ENCODE peak calls at places on chromosomes 12 and 14, in six cellular contexts. Y is colonic mucosa, T is body of pancreas, E is cardiac muscle cell, R is right lobe of liver, A is dorsolateral prefrontal cortex. D is an unnamed sample.
A peak's percentile ranks its signal among the peaks of the same experiment; 100 is the strongest.

GRCh38 chr12:1927751-1928351 is 9.4 kb upstream of the CACNA2D4 start:
- DNase-seq in Y (peak; percentile 15), T (no peak), E (peak; percentile 68), R (no peak), A (no peak), D (no peak)

GRCh38 chr14:29242755-29243340 is 476.3 kb downstream of the FOXG1 start:
- DNase-seq in Y (no peak), T (no peak), E (no peak), R (no peak), A (no peak), D (peak; percentile 38)

GRCh38 chr14:56487761-56488160 is 91.8 kb upstream of the TMEM260 start:
- DNase-seq in Y (no peak), T (no peak), E (no peak), R (no peak), A (no peak), D (no peak)

GRCh38 chr14:99986416-99986815 is 78.8 kb upstream of the EVL start:
- DNase-seq in Y (no peak), T (no peak), E (no peak), R (no peak), A (no peak), D (no peak)

GRCh38 chr14:88477513-88478250 is 77.1 kb downstream of the PTPN21 start:
- DNase-seq in Y (no peak), T (no peak), E (no peak), R (no peak), A (no peak), D (no peak)

GRCh38 chr12:113727651-113728061 is 238.5 kb downstream of the RBM19 start:
- DNase-seq in Y (no peak), T (no peak), E (no peak), R (no peak), A (no peak), D (no peak)

GRCh38 chr12:71195338-71195896 is 37.6 kb upstream of the TSPAN8 start:
- DNase-seq in Y (no peak), T (no peak), E (no peak), R (no peak), A (no peak), D (no peak)

GRCh38 chr12:132593521-132593920 is 16.9 kb downstream of the LRCOL1 start:
- DNase-seq in Y (no peak), T (no peak), E (no peak), R (no peak), A (no peak), D (no peak)

GRCh38 chr12:95693689-95694088 is 96.9 kb downstream of the NTN4 start:
- DNase-seq in Y (no peak), T (no peak), E (no peak), R (no peak), A (no peak), D (no peak)

GRCh38 chr12:5783274-5783920 is 161.7 kb downstream of the ANO2 start:
- DNase-seq in Y (no peak), T (no peak), E (no peak), R (no peak), A (no peak), D (no peak)

GRCh38 chr12:50200507-50201273 is 33.5 kb upstream of the CERS5 start:
- DNase-seq in Y (no peak), T (no peak), E (no peak), R (no peak), A (no peak), D (no peak)

GRCh38 chr14:96242126-96242525 is 13.9 kb upstream of the BDKRB1 start:
- DNase-seq in Y (no peak), T (no peak), E (no peak), R (no peak), A (no peak), D (no peak)

GRCh38 chr14:26984318-26985177 is 386.7 kb upstream of the NOVA1 start:
- DNase-seq in Y (peak; percentile 67), T (peak; percentile 72), E (peak; percentile 81), R (peak; percentile 33), A (no peak), D (peak; percentile 25)

GRCh38 chr12:13404631-13405473 is 208.3 kb downstream of the EMP1 start:
- DNase-seq in Y (peak; percentile 52), T (no peak), E (no peak), R (no peak), A (no peak), D (no peak)

GRCh38 chr12:3034067-3034750 is 43.0 kb upstream of the TSPAN9 start:
- DNase-seq in Y (peak; percentile 44), T (peak; percentile 77), E (peak; percentile 88), R (peak; percentile 66), A (peak; percentile 63), D (no peak)

GRCh38 chr12:6950401-6950801 is 755 bp upstream of the PTPN6 start:
- DNase-seq in Y (no peak), T (no peak), E (no peak), R (no peak), A (no peak), D (no peak)

GRCh38 chr12:114855678-114856077 is 171.7 kb upstream of the TBX3 start:
- DNase-seq in Y (no peak), T (no peak), E (no peak), R (no peak), A (no peak), D (no peak)

GRCh38 chr12:51969643-51970042 is 18.1 kb downstream of the ACVR1B start:
- DNase-seq in Y (no peak), T (no peak), E (no peak), R (no peak), A (no peak), D (no peak)

GRCh38 chr12:108369736-108370396 is 30.8 kb upstream of the CMKLR1 start:
- DNase-seq in Y (no peak), T (no peak), E (no peak), R (no peak), A (no peak), D (no peak)

GRCh38 chr12:109706747-109707469 is 6.7 kb upstream of the FAM222A start:
- DNase-seq in Y (peak; percentile 54), T (peak; percentile 66), E (no peak), R (peak; percentile 58), A (no peak), D (peak; percentile 61)

GRCh38 chr12:116687888-116688287 is 50.0 kb downstream of the SPRING1 start:
- DNase-seq in Y (peak; percentile 29), T (peak; percentile 40), E (peak; percentile 22), R (no peak), A (no peak), D (no peak)

DNA sequence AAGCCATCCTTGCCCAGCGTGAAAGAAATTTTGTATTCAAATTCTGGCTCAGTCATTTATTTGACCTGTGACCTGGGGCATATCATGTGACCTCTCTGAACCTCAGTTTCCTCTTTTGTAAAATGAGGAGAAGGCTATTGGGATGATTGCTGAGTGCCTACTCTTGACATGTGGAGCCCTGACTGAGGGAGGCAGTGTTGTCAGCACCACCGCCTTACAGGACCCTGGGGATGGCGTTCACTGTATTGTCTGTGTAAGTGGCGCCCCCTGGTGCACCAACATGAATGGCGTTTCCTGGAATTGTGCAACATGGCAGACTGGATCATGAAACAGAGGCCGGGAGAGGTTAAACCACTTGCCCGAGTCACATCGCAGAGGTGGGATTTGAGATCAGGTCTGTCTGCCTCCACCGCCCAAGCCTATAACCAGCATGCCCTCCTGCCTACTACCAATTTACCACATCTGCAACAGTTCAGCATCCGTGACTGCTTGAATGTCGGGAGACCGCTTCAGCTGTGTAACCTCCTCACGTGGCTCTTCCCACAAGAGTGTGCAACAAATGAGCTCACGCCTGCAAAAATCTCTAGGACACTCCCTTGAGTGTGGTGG is 20.1 kb upstream of the CCDC63 start:
- DNase-seq in Y (peak; percentile 92), T (peak; percentile 83), E (peak; percentile 88), R (peak; percentile 77), A (peak; percentile 86), D (peak; percentile 41)
- H3K4me3 ChIP-seq in Y (no peak overlapping the region), T (no peak overlapping the region), E (no peak overlapping the region), R (no peak overlapping the region), A (no peak overlapping the region), D (no peak overlapping the region)

GRCh38 chr12:321606-322326 is 59.1 kb upstream of the SLC6A13 start:
- DNase-seq in Y (no peak), T (peak; percentile 69), E (peak; percentile 9), R (no peak), A (no peak), D (no peak)
- TF ChIP-seq CTCF in Y (no peak), T (peak; percentile 45), E (no peak), R (peak; percentile 61), A (peak; percentile 39), D (peak; percentile 66)

GRCh38 chr12:57736743-57737466 is 1.6 kb downstream of the AGAP2 start:
- DNase-seq in Y (no peak), T (no peak), E (no peak), R (no peak), A (no peak), D (no peak)
- H3K4me3 ChIP-seq in Y (no peak overlapping the region), T (no peak overlapping the region), E (no peak overlapping the region), R (peak overlapping the region; percentile 14), A (peak overlapping the region; percentile 58), D (no peak overlapping the region)

DNA sequence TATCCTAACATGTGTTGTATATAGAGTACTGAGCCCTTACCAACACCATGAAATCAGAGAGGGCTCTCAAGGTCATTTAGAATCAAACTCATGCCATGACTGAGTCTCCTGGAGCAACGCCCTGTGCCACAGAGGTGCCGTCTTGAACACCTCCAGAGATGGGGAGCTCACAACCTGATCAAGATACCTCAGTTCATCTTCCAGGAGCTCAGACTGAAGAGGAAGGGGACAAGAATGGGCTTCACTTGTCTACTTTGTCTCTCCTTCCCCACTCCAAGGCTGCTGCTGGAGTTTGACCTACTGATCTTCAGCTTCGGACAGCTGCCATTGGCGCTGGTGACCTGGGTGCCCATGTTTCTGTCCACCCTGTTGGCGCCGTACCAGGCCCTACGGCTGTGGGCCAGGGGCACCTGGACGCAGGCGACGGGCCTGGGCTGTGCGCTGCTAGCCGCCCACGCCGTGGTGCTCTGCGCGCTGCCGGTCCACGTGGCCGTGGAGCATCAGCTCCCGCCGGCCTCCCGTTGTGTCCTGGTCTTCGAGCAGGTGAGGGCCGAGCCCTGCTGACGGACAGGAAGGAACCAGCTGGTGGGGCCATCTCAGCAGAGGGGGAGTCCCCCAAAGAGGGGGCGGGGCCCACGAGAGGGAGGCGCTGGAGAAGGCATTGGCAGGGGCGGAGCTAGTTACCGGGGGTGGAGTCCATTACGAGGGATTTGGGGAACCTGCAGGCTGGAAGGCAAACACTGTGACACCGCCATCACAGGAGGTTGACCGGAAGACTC is 12.0 kb downstream of the SOAT2 start:
- DNase-seq in Y (no peak), T (no peak), E (no peak), R (no peak), A (no peak), D (no peak)
- TF ChIP-seq CTCF in Y (no peak), T (no peak), E (no peak), R (no peak), A (no peak), D (no peak)

DNA sequence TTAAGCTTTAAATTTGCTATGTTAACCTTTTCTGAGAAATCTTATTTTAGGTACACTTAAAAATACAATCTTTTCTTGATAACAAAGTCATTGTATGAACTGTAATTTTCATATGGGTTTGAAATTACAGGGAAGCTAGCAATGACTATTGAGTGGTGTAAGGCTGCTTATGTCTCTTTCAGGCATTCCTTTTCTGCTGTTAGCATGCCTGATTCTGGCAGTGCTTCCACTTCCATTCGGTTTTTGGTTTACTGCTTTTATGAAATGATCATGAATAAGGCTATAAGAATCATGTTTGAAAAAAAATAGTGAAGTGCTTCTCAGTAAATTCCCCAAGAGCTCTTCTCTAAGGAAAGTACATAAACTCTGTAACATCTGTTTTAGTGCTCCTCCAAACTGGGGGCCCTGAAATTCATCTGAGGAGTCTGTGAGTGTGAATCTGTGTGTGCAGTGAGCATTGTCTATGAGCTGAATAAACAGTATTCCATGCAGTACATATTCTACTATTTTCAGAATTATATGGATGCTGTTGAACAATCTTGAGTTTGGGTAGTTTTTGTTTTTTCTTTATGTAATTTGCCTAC is 434.0 kb upstream of the RGS6 start:
- DNase-seq in Y (no peak), T (no peak), E (no peak), R (no peak), A (no peak), D (no peak)
- H3K4me3 ChIP-seq in Y (no peak overlapping the region), T (no peak overlapping the region), E (no peak overlapping the region), R (no peak overlapping the region), A (no peak overlapping the region), D (no peak overlapping the region)

GRCh38 chr12:123269395-123269892 is 2.2 kb downstream of the CDK2AP1 start:
- DNase-seq in Y (peak; percentile 65), T (peak; percentile 73), E (peak; percentile 66), R (peak; percentile 72), A (peak; percentile 77), D (no peak)
- TF ChIP-seq CTCF in Y (no peak), T (no peak), E (peak; percentile 2), R (peak; percentile 6), A (peak; percentile 43), D (no peak)

D was measured in LNCaP clone FGC.